ENCODE peak calls at places on chromosomes 11 and 22, in ten cellular contexts. G is PC-3, T is IMR-90, C is GM12864, S is HL-60, E is GM12878, J is uterus, W is AG09309, B is HCT116, P is brain microvascular endothelial cell. I is an unnamed sample.

GRCh38 chr22:35329114-35329847 is 29.6 kb downstream of the TOM1 start:
- DNase-seq in P (no peak), W (no peak), C (no peak), J (no peak), G (peak), E (no peak), T (no peak), B (no peak), S (peak), I (no peak)

GRCh38 chr11:73392108-73393010 is 16.2 kb downstream of the RELT start:
- DNase-seq in W (no peak), T (no peak), C (no peak), S (no peak), J (no peak), P (no peak), G (no peak), B (no peak), E (no peak), I (no peak)

GRCh38 chr11:62726156-62727006 is 876 bp downstream of the HNRNPUL2 start:
- DNase-seq in P (no peak), T (no peak), G (no peak), E (no peak), J (peak), B (no peak), S (no peak), W (no peak), C (no peak), I (no peak)

GRCh38 chr22:49780992-49781782 is 46.5 kb downstream of the BRD1 start:
- DNase-seq in P (no peak), C (no peak), S (no peak), B (no peak), W (no peak), E (no peak), J (no peak), T (no peak), G (no peak), I (no peak)

GRCh38 chr11:43614214-43614613 is 66.3 kb upstream of the HSD17B12 start:
- DNase-seq in C (no peak), G (no peak), W (no peak), S (no peak), J (no peak), E (no peak), T (no peak), B (no peak), P (no peak), I (no peak)

GRCh38 chr11:131629925-131630324 is 259.5 kb downstream of the NTM start:
- DNase-seq in J (no peak), P (no peak), C (no peak), W (no peak), S (no peak), T (no peak), B (no peak), E (no peak), G (no peak), I (no peak)

GRCh38 chr11:12599408-12600143 is 74.6 kb upstream of the TEAD1 start:
- DNase-seq in G (peak), B (peak), E (peak), C (no peak), W (no peak), T (no peak), P (no peak), S (no peak), J (peak), I (no peak)

GRCh38 chr11:73393479-73394415 is 17.5 kb downstream of the RELT start:
- DNase-seq in J (peak), P (peak), S (no peak), C (no peak), W (no peak), T (peak), E (no peak), B (peak), G (peak), I (peak)

DNA sequence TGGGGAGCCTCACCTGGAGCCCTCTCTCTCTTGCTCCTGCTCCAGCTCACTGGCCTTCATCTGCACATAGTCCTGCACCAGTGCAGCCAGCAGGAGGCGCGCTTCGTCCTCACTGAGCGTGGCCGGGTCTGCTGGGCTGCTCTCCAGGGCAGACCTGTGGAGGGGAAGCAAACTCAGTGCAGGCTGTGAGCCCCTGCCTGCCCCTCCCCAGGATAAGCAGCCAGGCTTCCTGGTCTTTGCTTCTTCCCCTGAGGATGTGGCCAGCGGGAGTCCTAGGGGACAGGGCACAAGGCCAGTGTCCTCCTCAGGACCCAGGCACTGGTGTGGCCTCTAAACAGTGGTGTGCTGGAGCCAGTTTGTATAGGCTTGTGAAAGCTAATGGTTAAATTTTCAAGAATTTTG is 2.2 kb downstream of the CALCA start:
- DNase-seq in J (no peak), E (no peak), W (no peak), B (peak), S (peak), G (peak), C (no peak), P (peak), T (peak), I (no peak)
- TF ChIP-seq CTCF in J (no peak), E (peak), W (peak), B (peak), S (peak), G (peak), C (peak), P (peak), T (peak), I (peak)

DNA sequence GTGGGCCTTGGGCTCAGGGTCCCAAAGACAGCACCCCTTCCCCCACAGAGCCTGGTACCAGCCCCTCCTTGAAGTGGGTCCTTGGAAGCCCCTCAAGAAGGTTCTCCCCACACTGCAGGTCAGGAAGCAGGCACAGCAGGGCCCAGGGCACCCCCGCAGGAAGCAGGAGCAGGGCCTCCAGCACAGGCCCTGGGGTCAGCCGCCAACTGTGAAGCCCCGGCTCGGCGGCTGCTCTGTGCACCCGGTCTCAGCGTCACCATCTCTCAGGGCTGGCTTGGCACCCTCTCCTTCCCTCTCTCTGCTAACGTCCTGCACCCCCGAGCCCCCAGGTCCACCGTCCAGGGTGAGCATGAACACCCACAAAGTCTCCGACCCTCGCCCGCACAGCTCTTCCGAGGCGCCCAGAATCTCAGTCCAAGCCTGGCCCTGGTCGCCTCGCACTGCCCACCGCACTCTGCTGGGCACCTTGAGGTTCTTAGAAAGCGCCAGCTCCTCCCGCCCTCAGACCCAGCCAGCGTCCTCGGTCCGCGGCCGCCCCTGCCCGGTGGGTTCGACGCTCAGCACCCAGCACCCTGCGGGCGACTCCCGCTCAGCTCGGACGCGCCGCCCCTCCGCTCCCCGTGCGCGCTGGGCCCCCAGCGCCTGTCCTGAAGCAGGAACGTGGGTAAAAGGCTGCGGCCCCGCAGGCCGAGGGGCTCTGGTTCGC is 1.4 kb upstream of the SIGIRR start:
- DNase-seq in B (no peak), P (no peak), W (no peak), C (no peak), S (no peak), J (no peak), E (no peak), G (no peak), T (no peak), I (no peak)
- H3K4me3 ChIP-seq in B (peak), P (peak), W (peak), C (peak), S (peak), J (peak), E (peak), G (peak), T (peak), I (peak)

DNA sequence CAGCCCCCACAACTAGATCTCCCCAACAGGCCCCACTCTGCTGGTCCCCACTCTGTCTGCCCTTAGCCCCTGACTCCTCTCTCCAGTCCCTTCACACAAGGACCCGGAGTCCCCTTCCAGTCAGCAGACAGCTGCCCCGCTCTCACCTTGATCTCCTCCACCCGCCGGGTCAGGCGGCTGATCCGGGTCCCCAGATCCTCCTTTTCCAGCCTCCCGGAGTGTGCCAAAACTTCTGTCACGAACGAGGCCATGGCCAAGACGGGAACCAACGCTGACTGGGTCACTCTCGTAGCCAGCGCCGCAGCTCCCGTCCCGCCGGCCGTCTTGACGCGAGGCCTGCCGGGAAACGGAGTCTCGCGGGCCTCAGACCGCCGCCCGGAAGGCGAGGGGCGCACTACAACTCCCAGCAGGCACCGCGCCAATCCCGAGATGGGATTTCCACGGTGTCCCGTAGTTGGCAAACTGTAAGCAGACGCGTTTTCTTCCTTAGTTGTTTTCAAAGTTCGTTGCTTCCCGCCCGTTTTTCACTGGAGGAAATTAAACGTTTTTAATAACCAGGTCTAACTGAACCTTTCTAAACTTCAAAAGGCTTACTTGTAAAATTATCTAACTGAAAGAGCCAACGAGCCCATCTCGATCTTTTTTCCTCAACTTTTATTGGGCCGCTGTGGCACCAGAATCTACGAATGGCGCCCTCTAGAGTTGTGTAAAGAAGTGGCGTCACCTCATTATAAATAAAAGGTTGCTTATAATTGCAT is at the start of gene ZW10:
- DNase-seq in E (peak), J (peak), S (peak), W (peak), B (peak), P (peak), C (peak), G (peak), T (peak), I (peak)
- TF ChIP-seq CTCF in E (peak), J (peak), S (peak), W (peak), B (peak), P (peak), C (peak), G (peak), T (peak), I (peak)

GRCh38 chr11:40290031-40290650 is 1169.3 kb downstream of the LRRC4C start:
- DNase-seq in C (no peak), J (no peak), W (no peak), G (peak), P (no peak), S (no peak), T (peak), B (no peak), E (no peak), I (peak)
- H3K4me3 ChIP-seq in C (no peak), J (no peak), W (no peak), G (no peak), P (no peak), S (no peak), T (no peak), B (no peak), E (no peak), I (peak)

I was measured in astrocyte of the spinal cord.